ENCODE peak calls at places on chromosomes 4 and X, in five cellular contexts. G is mucosa of descending colon, F is AG09319, W is iris pigment epithelial cell, B is RKO. K is an unnamed sample.

GRCh38 chr4:73912191-73912590 is 43.0 kb downstream of the CXCL1 start:
- DNase-seq in F (no peak), G (no peak), B (no peak), W (no peak), K (no peak)

GRCh38 chr4:40065010-40065409 is 8.4 kb downstream of the N4BP2 start:
- DNase-seq in W (no peak), F (no peak), B (no peak), G (no peak), K (no peak)

GRCh38 chr4:7863911-7864681 is 75.6 kb downstream of the AFAP1 start:
- DNase-seq in G (no peak), F (no peak), B (peak), W (peak), K (no peak)

GRCh38 chr4:25351777-25352421 is 25.2 kb upstream of the ANAPC4 start:
- DNase-seq in B (peak), W (peak), F (no peak), G (no peak), K (peak)

GRCh38 chr4:131595140-131595539 is 1554.0 kb upstream of the PCDH10 start:
- DNase-seq in F (no peak), W (no peak), G (no peak), B (no peak), K (no peak)

GRCh38 chrX:29359276-29359675 is 772.0 kb downstream of the IL1RAPL1 start:
- DNase-seq in G (no peak), B (no peak), F (no peak), W (no peak), K (no peak)

GRCh38 chrX:154526901-154527675 is 11.1 kb upstream of the FAM3A start:
- DNase-seq in G (peak), F (no peak), W (peak), B (peak), K (peak)

GRCh38 chr4:95181446-95182306 is 367.1 kb downstream of the UNC5C start:
- DNase-seq in F (no peak), B (peak), G (no peak), W (peak), K (no peak)

GRCh38 chr4:91577864-91578263 is 725.9 kb upstream of the GRID2 start:
- DNase-seq in B (no peak), F (no peak), G (no peak), W (no peak), K (no peak)

GRCh38 chrX:83510466-83511181 is 2.5 kb downstream of the POU3F4 start:
- DNase-seq in W (no peak), G (no peak), F (no peak), B (no peak), K (no peak)

GRCh38 chrX:29852767-29853166 is 362.6 kb upstream of the MAGEB2 start:
- DNase-seq in G (no peak), W (peak), B (no peak), F (no peak), K (no peak)

GRCh38 chrX:8139713-8140112 is 31.4 kb downstream of the VCX2 start:
- DNase-seq in F (no peak), W (peak), G (no peak), B (peak), K (peak)

GRCh38 chr4:74391346-74391745 is 26.4 kb downstream of the EREG start:
- DNase-seq in G (no peak), B (no peak), F (no peak), W (no peak), K (no peak)

GRCh38 chrX:77640702-77641101 is 145.3 kb downstream of the ATRX start:
- DNase-seq in G (no peak), B (no peak), F (no peak), W (no peak), K (no peak)

GRCh38 chr4:54587516-54587915 is 70.2 kb upstream of the KIT start:
- DNase-seq in G (no peak), W (no peak), B (no peak), F (no peak), K (no peak)

K was measured in RWPE1.